ENCODE peak calls at places on chromosome 3, in seven cellular contexts. One of them, this sample, is unnamed.
A peak's percentile ranks its signal among the peaks of the same experiment; 100 is the strongest.

GRCh38 chr3:66031102-66031698 is 7.5 kb downstream of the MAGI1 start:
- DNase-seq in H9: no peak
- DNase-seq in GM23248: no peak
- DNase-seq in lung: no peak
- DNase-seq in SJSA1: no peak
- DNase-seq in HepG2: no peak
- DNase-seq in Peyer's patch: no peak
- DNase-seq in this sample: no peak

GRCh38 chr3:134347516-134347915 is 26.7 kb downstream of the AMOTL2 start:
- DNase-seq in H9: no peak
- DNase-seq in GM23248: no peak
- DNase-seq in lung: no peak
- DNase-seq in SJSA1: no peak
- DNase-seq in HepG2: no peak
- DNase-seq in Peyer's patch: peak; percentile 70
- DNase-seq in this sample: no peak

GRCh38 chr3:151379083-151379734 is 5.3 kb downstream of the P2RY12 start:
- DNase-seq in H9: peak; percentile 65
- DNase-seq in GM23248: peak; percentile 38
- DNase-seq in lung: no peak
- DNase-seq in SJSA1: no peak
- DNase-seq in HepG2: peak; percentile 6
- DNase-seq in Peyer's patch: peak; percentile 60
- DNase-seq in this sample: no peak

GRCh38 chr3:139202226-139202958 is 141.4 kb upstream of the MRPS22 start:
- DNase-seq in H9: peak; percentile 86
- DNase-seq in GM23248: no peak
- DNase-seq in lung: no peak
- DNase-seq in SJSA1: no peak
- DNase-seq in HepG2: peak; percentile 46
- DNase-seq in Peyer's patch: peak; percentile 62
- DNase-seq in this sample: peak; percentile 66

GRCh38 chr3:15500107-15500724 is 21.3 kb downstream of the COLQ start:
- DNase-seq in H9: no peak
- DNase-seq in GM23248: peak; percentile 70
- DNase-seq in lung: no peak
- DNase-seq in SJSA1: no peak
- DNase-seq in HepG2: no peak
- DNase-seq in Peyer's patch: no peak
- DNase-seq in this sample: no peak

GRCh38 chr3:45807645-45808540 is 11.6 kb upstream of the SLC6A20 start:
- DNase-seq in H9: no peak
- DNase-seq in GM23248: no peak
- DNase-seq in lung: peak; percentile 3
- DNase-seq in SJSA1: no peak
- DNase-seq in HepG2: no peak
- DNase-seq in Peyer's patch: no peak
- DNase-seq in this sample: peak; percentile 37

GRCh38 chr3:180932819-180933218 is 20.3 kb downstream of the FXR1 start:
- DNase-seq in H9: no peak
- DNase-seq in GM23248: peak; percentile 11
- DNase-seq in lung: no peak
- DNase-seq in SJSA1: no peak
- DNase-seq in HepG2: no peak
- DNase-seq in Peyer's patch: no peak
- DNase-seq in this sample: no peak

GRCh38 chr3:171860830-171861535 is 17.8 kb downstream of the TMEM212 start:
- DNase-seq in H9: no peak
- DNase-seq in GM23248: peak; percentile 51
- DNase-seq in lung: no peak
- DNase-seq in SJSA1: no peak
- DNase-seq in HepG2: no peak
- DNase-seq in Peyer's patch: no peak
- DNase-seq in this sample: no peak

GRCh38 chr3:179148446-179149238 is 485 bp downstream of the PIK3CA start:
- DNase-seq in H9: no peak
- DNase-seq in GM23248: peak; percentile 77
- DNase-seq in lung: peak; percentile 42
- DNase-seq in SJSA1: peak; percentile 68
- DNase-seq in HepG2: peak; percentile 7
- DNase-seq in Peyer's patch: peak; percentile 69
- DNase-seq in this sample: no peak

GRCh38 chr3:40649346-40649745 is 124.6 kb downstream of the ZNF621 start:
- DNase-seq in H9: no peak
- DNase-seq in GM23248: no peak
- DNase-seq in lung: no peak
- DNase-seq in SJSA1: no peak
- DNase-seq in HepG2: no peak
- DNase-seq in Peyer's patch: no peak
- DNase-seq in this sample: peak; percentile 53

GRCh38 chr3:149494759-149495580 is 20.5 kb downstream of the TM4SF4 start:
- DNase-seq in H9: no peak
- DNase-seq in GM23248: peak; percentile 80
- DNase-seq in lung: no peak
- DNase-seq in SJSA1: no peak
- DNase-seq in HepG2: no peak
- DNase-seq in Peyer's patch: no peak
- DNase-seq in this sample: no peak

GRCh38 chr3:138132239-138132638 is at the start of gene A4GNT:
- DNase-seq in H9: no peak
- DNase-seq in GM23248: no peak
- DNase-seq in lung: no peak
- DNase-seq in SJSA1: no peak
- DNase-seq in HepG2: no peak
- DNase-seq in Peyer's patch: no peak
- DNase-seq in this sample: no peak

GRCh38 chr3:159859836-159860235 is 128.8 kb upstream of the IL12A start:
- DNase-seq in H9: no peak
- DNase-seq in GM23248: no peak
- DNase-seq in lung: no peak
- DNase-seq in SJSA1: no peak
- DNase-seq in HepG2: no peak
- DNase-seq in Peyer's patch: no peak
- DNase-seq in this sample: no peak
- H3K4me1 ChIP-seq in H9: peaks cover 5% of the 10 kb centered on the region
- H3K4me1 ChIP-seq in GM23248: peaks cover 18% of the 10 kb centered on the region
- H3K4me1 ChIP-seq in lung: peaks cover 20% of the 10 kb centered on the region
- H3K4me1 ChIP-seq in SJSA1: peaks cover 25% of the 10 kb centered on the region
- H3K4me1 ChIP-seq in HepG2: no peaks in the 10 kb centered on the region
- H3K4me1 ChIP-seq in Peyer's patch: no peaks in the 10 kb centered on the region
- H3K4me1 ChIP-seq in this sample: peaks cover 96% of the 10 kb centered on the region

GRCh38 chr3:30659270-30660127 is 53.1 kb downstream of the TGFBR2 start:
- DNase-seq in H9: no peak
- DNase-seq in GM23248: peak; percentile 95
- DNase-seq in lung: no peak
- DNase-seq in SJSA1: peak; percentile 93
- DNase-seq in HepG2: peak; percentile 78
- DNase-seq in Peyer's patch: no peak
- DNase-seq in this sample: no peak
- H3K4me1 ChIP-seq in H9: peaks cover 18% of the 10 kb centered on the region
- H3K4me1 ChIP-seq in GM23248: peaks cover 56% of the 10 kb centered on the region
- H3K4me1 ChIP-seq in lung: peaks cover 19% of the 10 kb centered on the region
- H3K4me1 ChIP-seq in SJSA1: peaks cover 48% of the 10 kb centered on the region
- H3K4me1 ChIP-seq in HepG2: peaks cover 65% of the 10 kb centered on the region
- H3K4me1 ChIP-seq in Peyer's patch: peaks cover 50% of the 10 kb centered on the region
- H3K4me1 ChIP-seq in this sample: peaks cover 98% of the 10 kb centered on the region

GRCh38 chr3:51971350-51971749 is 2.5 kb downstream of the ABHD14B start:
- DNase-seq in H9: no peak
- DNase-seq in GM23248: no peak
- DNase-seq in lung: no peak
- DNase-seq in SJSA1: no peak
- DNase-seq in HepG2: no peak
- DNase-seq in Peyer's patch: no peak
- DNase-seq in this sample: no peak
- H3K4me1 ChIP-seq in H9: peaks cover 21% of the 10 kb centered on the region
- H3K4me1 ChIP-seq in GM23248: peaks cover 18% of the 10 kb centered on the region
- H3K4me1 ChIP-seq in lung: peaks cover 15% of the 10 kb centered on the region
- H3K4me1 ChIP-seq in SJSA1: peaks cover 41% of the 10 kb centered on the region
- H3K4me1 ChIP-seq in HepG2: peaks cover 74% of the 10 kb centered on the region
- H3K4me1 ChIP-seq in Peyer's patch: peaks cover 5% of the 10 kb centered on the region
- H3K4me1 ChIP-seq in this sample: peaks cover 41% of the 10 kb centered on the region

DNA sequence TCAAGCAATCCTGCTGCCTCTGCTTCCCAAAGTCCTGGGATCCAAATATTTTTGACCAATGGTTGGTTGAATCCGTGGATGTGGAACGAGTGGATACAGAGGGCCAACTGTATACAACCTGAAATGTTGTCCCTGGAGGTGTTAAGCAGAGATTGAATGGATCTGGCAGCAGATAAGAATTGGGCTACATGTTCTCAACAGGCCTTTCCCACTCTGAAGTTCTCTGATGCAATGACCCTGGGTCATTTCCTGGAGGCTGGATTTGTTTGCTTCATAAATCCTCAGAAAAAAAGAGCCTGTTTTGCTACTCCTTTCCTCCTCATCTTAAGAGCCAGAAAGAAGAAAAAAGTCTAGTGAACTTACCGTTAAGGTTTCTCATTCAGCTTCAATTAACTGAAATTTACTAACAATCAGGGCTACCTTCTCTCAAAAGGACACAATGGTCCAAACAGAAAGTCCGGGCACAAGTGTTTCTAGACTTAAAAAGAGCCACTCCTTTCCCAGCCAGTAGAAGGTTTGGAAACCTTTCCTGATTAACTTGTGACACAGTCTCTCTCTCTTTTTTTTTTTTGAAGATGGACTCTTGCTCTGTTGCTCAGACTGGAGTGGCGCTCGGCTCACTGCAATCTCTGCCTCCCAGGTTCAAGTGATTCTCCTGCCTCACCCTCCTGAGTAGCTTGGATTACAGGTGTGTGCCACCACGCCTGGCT is 6.5 kb downstream of the ARHGEF3 start:
- DNase-seq in H9: no peak
- DNase-seq in GM23248: peak; percentile 33
- DNase-seq in lung: peak; percentile 42
- DNase-seq in SJSA1: no peak
- DNase-seq in HepG2: no peak
- DNase-seq in Peyer's patch: no peak
- DNase-seq in this sample: no peak
- H3K4me1 ChIP-seq in H9: no peaks in the 10 kb centered on the region
- H3K4me1 ChIP-seq in GM23248: peaks cover 18% of the 10 kb centered on the region
- H3K4me1 ChIP-seq in lung: peaks cover 11% of the 10 kb centered on the region
- H3K4me1 ChIP-seq in SJSA1: no peaks in the 10 kb centered on the region
- H3K4me1 ChIP-seq in HepG2: peaks cover 76% of the 10 kb centered on the region
- H3K4me1 ChIP-seq in Peyer's patch: peaks cover 12% of the 10 kb centered on the region
- H3K4me1 ChIP-seq in this sample: peaks cover 48% of the 10 kb centered on the region

GRCh38 chr3:99857278-99857677 is 39.6 kb downstream of the CMSS1 start:
- DNase-seq in H9: no peak
- DNase-seq in GM23248: no peak
- DNase-seq in lung: no peak
- DNase-seq in SJSA1: no peak
- DNase-seq in HepG2: peak; percentile 81
- DNase-seq in Peyer's patch: no peak
- DNase-seq in this sample: no peak
- H3K4me1 ChIP-seq in H9: peaks cover 7% of the 10 kb centered on the region
- H3K4me1 ChIP-seq in GM23248: peaks cover 91% of the 10 kb centered on the region
- H3K4me1 ChIP-seq in lung: peaks cover 3% of the 10 kb centered on the region
- H3K4me1 ChIP-seq in SJSA1: peaks cover 37% of the 10 kb centered on the region
- H3K4me1 ChIP-seq in HepG2: peaks cover 81% of the 10 kb centered on the region
- H3K4me1 ChIP-seq in Peyer's patch: no peaks in the 10 kb centered on the region
- H3K4me1 ChIP-seq in this sample: peaks cover 94% of the 10 kb centered on the region